ENCODE peak calls at places on chromosomes 6 and 20, in nine cellular contexts. X is brain microvascular endothelial cell, S is heart right ventricle, M is OCI-LY7, Q is heart left ventricle, Z is fibroblast of pulmonary artery, K is cardiac fibroblast, B is left ventricle myocardium inferior, N is GM12864. H is an unnamed sample.

GRCh38 chr6:78605909-78606446 is 261.4 kb upstream of the IRAK1BP1 start:
- DNase-seq in X (peak), S (no peak), M (no peak), Q (no peak), Z (peak), K (peak), B (no peak), N (no peak), H (no peak)

GRCh38 chr20:44664127-44664526 is 12.6 kb upstream of the ADA start:
- DNase-seq in X (no peak), S (no peak), M (no peak), Q (no peak), Z (no peak), K (no peak), B (no peak), N (no peak), H (peak)

GRCh38 chr6:135675862-135676261 is 175.6 kb upstream of the PDE7B start:
- DNase-seq in X (peak), S (no peak), M (peak), Q (no peak), Z (peak), K (peak), B (no peak), N (peak), H (peak)

GRCh38 chr6:164826831-164827468 is 482.5 kb downstream of the C6orf118 start:
- DNase-seq in X (no peak), S (no peak), M (no peak), Q (no peak), Z (peak), K (no peak), B (no peak), N (no peak), H (no peak)

GRCh38 chr6:17101422-17102257 is at the start of gene STMND1:
- DNase-seq in X (no peak), S (no peak), M (no peak), Q (peak), Z (peak), K (peak), B (peak), N (no peak), H (no peak)

GRCh38 chr6:162099685-162100084 is 627.9 kb downstream of the PRKN start:
- DNase-seq in X (peak), S (no peak), M (no peak), Q (peak), Z (peak), K (peak), B (no peak), N (no peak), H (peak)

GRCh38 chr6:164753517-164753916 is 555.9 kb downstream of the C6orf118 start:
- DNase-seq in X (peak), S (no peak), M (no peak), Q (no peak), Z (peak), K (peak), B (no peak), N (no peak), H (no peak)

GRCh38 chr20:3115190-3116107 is 30.9 kb upstream of the AVP start:
- DNase-seq in X (peak), S (peak), M (peak), Q (no peak), Z (peak), K (peak), B (no peak), N (no peak), H (peak)

GRCh38 chr6:166951670-166952060 is 4.7 kb downstream of the RNASET2 start:
- DNase-seq in X (no peak), S (no peak), M (no peak), Q (no peak), Z (no peak), K (no peak), B (no peak), N (no peak), H (no peak)

GRCh38 chr6:148747493-148748160 is 797 bp downstream of the UST start:
- DNase-seq in X (peak), S (peak), M (peak), Q (peak), Z (peak), K (peak), B (peak), N (no peak), H (no peak)

GRCh38 chr6:44022296-44022661 is 105.0 kb downstream of the MRPL14 start:
- DNase-seq in X (no peak), S (no peak), M (no peak), Q (no peak), Z (no peak), K (peak), B (no peak), N (no peak), H (peak)

GRCh38 chr6:9502991-9503761 is 911.7 kb downstream of the TFAP2A start:
- DNase-seq in X (peak), S (no peak), M (no peak), Q (no peak), Z (peak), K (peak), B (no peak), N (no peak), H (no peak)

GRCh38 chr6:148629197-148629909 is 117.5 kb upstream of the UST start:
- DNase-seq in X (no peak), S (no peak), M (no peak), Q (no peak), Z (peak), K (no peak), B (no peak), N (no peak), H (no peak)

GRCh38 chr6:144344651-144345050 is 59.5 kb downstream of the UTRN start:
- DNase-seq in X (no peak), S (no peak), M (peak), Q (no peak), Z (no peak), K (no peak), B (no peak), N (peak), H (no peak)

GRCh38 chr6:54737247-54737646 is 109.3 kb upstream of the FAM83B start:
- DNase-seq in X (no peak), S (no peak), M (peak), Q (no peak), Z (no peak), K (no peak), B (no peak), N (no peak), H (peak)

GRCh38 chr6:7148100-7148822 is 40.5 kb downstream of the RREB1 start:
- DNase-seq in X (peak), S (no peak), M (no peak), Q (no peak), Z (no peak), K (no peak), B (no peak), N (no peak), H (peak)

GRCh38 chr6:57421503-57421902 is 104.1 kb downstream of the PRIM2 start:
- DNase-seq in X (no peak), S (no peak), M (no peak), Q (no peak), Z (peak), K (no peak), B (no peak), N (no peak), H (peak)

GRCh38 chr6:110116258-110116657 is 63.2 kb downstream of the WASF1 start:
- DNase-seq in X (no peak), S (no peak), M (no peak), Q (no peak), Z (no peak), K (no peak), B (no peak), N (no peak), H (no peak)

GRCh38 chr6:18263561-18264337 is 581 bp downstream of the DEK start:
- DNase-seq in X (no peak), S (peak), M (peak), Q (peak), Z (peak), K (peak), B (peak), N (no peak), H (peak)

GRCh38 chr6:160132297-160132637 is 10.7 kb downstream of the SLC22A1 start:
- DNase-seq in X (no peak), S (no peak), M (no peak), Q (no peak), Z (no peak), K (no peak), B (no peak), N (no peak), H (no peak)

GRCh38 chr6:87282743-87283142 is 39.6 kb upstream of the SMIM8 start:
- DNase-seq in X (no peak), S (no peak), M (no peak), Q (no peak), Z (peak), K (peak), B (no peak), N (no peak), H (no peak)

GRCh38 chr6:140494321-140495085 is 1120.1 kb upstream of the CITED2 start:
- DNase-seq in X (no peak), S (no peak), M (no peak), Q (no peak), Z (no peak), K (no peak), B (no peak), N (no peak), H (no peak)

GRCh38 chr6:135851442-135852271 is at the start of gene PDE7B:
- DNase-seq in X (peak), S (peak), M (peak), Q (peak), Z (peak), K (peak), B (peak), N (no peak), H (peak)

DNA sequence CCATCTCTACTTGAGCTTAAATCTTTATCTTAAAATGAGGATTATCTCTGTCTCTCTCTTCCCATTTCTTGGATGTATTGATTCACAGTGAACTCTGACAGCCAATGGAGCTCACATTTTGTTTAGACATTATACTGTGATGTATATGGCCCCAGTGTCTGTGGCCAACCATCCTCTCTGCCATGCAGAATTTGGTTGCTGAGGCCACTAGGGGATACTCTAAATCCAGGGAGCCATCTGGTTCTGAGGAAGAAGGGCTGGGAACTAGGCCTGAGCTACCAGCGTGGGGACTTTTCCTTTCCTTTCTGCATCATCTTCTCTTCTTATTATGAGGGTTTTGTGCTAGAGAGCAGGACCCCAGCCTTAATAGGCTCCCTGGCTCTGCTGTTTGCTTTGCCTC is 59.1 kb upstream of the RIPOR2 start:
- DNase-seq in X (no peak), S (no peak), M (no peak), Q (no peak), Z (no peak), K (no peak), B (no peak), N (no peak), H (no peak)
- TF ChIP-seq CTCF in X (peak), S (peak), M (no peak), Q (no peak), Z (no peak), K (no peak), B (no peak), N (no peak), H (no peak)

GRCh38 chr6:14706378-14706929 is 539.4 kb upstream of the JARID2 start:
- DNase-seq in X (peak), S (peak), M (no peak), Q (peak), Z (peak), K (peak), B (peak), N (no peak), H (peak)
- TF ChIP-seq CTCF in X (no peak), S (no peak), M (no peak), Q (no peak), Z (no peak), K (no peak), B (no peak), N (no peak), H (no peak)

GRCh38 chr20:21493049-21493448 is 20.8 kb downstream of the NKX2-2 start:
- DNase-seq in X (no peak), S (no peak), M (no peak), Q (no peak), Z (no peak), K (no peak), B (no peak), N (no peak), H (no peak)

GRCh38 chr20:21490105-21490504 is 23.8 kb downstream of the NKX2-2 start:
- DNase-seq in X (peak), S (no peak), M (no peak), Q (no peak), Z (peak), K (peak), B (no peak), N (no peak), H (no peak)
- TF ChIP-seq CTCF in X (peak), S (no peak), M (peak), Q (no peak), Z (peak), K (peak), B (no peak), N (no peak), H (no peak)

GRCh38 chr6:47810885-47811284 is 29.1 kb downstream of the OPN5 start:
- DNase-seq in X (no peak), S (no peak), M (peak), Q (no peak), Z (no peak), K (no peak), B (no peak), N (no peak), H (peak)
- TF ChIP-seq CTCF in X (no peak), S (no peak), M (peak), Q (no peak), Z (no peak), K (no peak), B (no peak), N (peak), H (no peak)

GRCh38 chr6:125787791-125788190 is 3.0 kb upstream of the NCOA7 start:
- DNase-seq in X (no peak), S (no peak), M (peak), Q (no peak), Z (peak), K (peak), B (no peak), N (no peak), H (no peak)
- TF ChIP-seq CTCF in X (peak), S (peak), M (peak), Q (peak), Z (peak), K (no peak), B (peak), N (peak), H (no peak)

GRCh38 chr20:32207626-32208498 is at the start of the genes PLAGL2 and POFUT1:
- DNase-seq in X (peak), S (peak), M (peak), Q (peak), Z (peak), K (peak), B (peak), N (peak), H (peak)
- TF ChIP-seq CTCF in X (no peak), S (peak), M (peak), Q (no peak), Z (peak), K (no peak), B (peak), N (peak), H (no peak)

GRCh38 chr6:47859132-47859531 is 77.3 kb downstream of the OPN5 start:
- DNase-seq in X (no peak), S (no peak), M (no peak), Q (no peak), Z (no peak), K (no peak), B (no peak), N (no peak), H (no peak)

GRCh38 chr6:47852727-47853126 is 70.9 kb downstream of the OPN5 start:
- DNase-seq in X (no peak), S (no peak), M (no peak), Q (no peak), Z (no peak), K (no peak), B (no peak), N (no peak), H (no peak)

GRCh38 chr6:47854996-47855395 is 73.2 kb downstream of the OPN5 start:
- DNase-seq in X (no peak), S (no peak), M (no peak), Q (no peak), Z (no peak), K (no peak), B (no peak), N (no peak), H (no peak)

DNA sequence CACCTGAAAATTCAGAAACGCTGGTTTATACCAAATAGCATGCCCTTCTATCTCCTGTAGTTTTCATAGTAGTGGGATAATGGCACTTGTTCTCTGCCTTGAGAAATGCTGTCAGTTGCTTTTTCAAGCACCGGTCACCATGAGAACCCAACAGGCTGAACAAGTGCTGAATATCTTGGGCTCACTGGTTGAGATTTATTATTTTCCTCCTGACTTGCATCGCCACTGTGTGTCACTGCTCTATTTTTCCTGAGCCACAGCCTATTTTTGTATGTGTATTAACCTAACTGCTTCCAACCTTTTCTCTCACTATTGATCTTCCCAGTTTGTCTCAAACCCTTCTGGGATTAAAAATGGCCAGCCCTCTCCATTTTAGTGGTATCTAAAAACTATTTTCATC is 71.9 kb downstream of the OPN5 start:
- DNase-seq in X (no peak), S (no peak), M (no peak), Q (no peak), Z (no peak), K (no peak), B (no peak), N (no peak), H (no peak)
- TF ChIP-seq CTCF in X (no peak), S (no peak), M (no peak), Q (no peak), Z (no peak), K (no peak), B (peak), N (no peak), H (no peak)

DNA sequence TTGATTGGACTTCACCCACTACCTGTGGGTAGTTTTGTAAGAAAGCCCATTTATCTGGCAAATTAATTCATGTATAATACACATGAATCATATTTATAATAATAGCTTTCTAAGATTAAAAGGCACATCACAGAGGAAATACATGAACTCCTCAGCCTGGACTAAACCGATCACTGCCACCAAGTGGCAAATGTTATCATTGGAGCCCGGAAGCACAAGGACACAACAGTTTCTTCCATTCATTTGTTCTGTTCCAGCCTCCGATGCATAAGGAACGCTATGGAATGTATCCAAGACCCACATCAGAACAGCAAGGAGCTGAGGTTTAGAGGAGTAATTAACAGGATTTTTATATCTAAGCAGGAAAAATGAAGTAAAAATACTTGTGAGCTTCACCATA is 13.9 kb upstream of the IPCEF1 start:
- DNase-seq in X (peak), S (peak), M (peak), Q (no peak), Z (peak), K (peak), B (no peak), N (no peak), H (peak)
- TF ChIP-seq CTCF in X (peak), S (peak), M (peak), Q (peak), Z (peak), K (peak), B (peak), N (peak), H (peak)

H was measured in NB4.